ENCODE peak calls at places on chromosome 11, in ten cellular contexts. One of them, this sample, is unnamed.

GRCh38 chr11:32400196-32400595 is 35.1 kb downstream of the WT1 start:
- DNase-seq in A549: no peak
- DNase-seq in GM23338: peak
- DNase-seq in IMR-90: peak
- DNase-seq in choroid plexus epithelial cell: peak
- DNase-seq in AG09309: no peak
- DNase-seq in astrocyte of the spinal cord: no peak
- DNase-seq in prostate gland: no peak
- DNase-seq in HCT116: no peak
- DNase-seq in chondrocyte: no peak
- DNase-seq in this sample: no peak

GRCh38 chr11:77879218-77879617 is 58.3 kb downstream of the AAMDC start:
- DNase-seq in A549: no peak
- DNase-seq in GM23338: no peak
- DNase-seq in IMR-90: peak
- DNase-seq in choroid plexus epithelial cell: peak
- DNase-seq in AG09309: no peak
- DNase-seq in astrocyte of the spinal cord: peak
- DNase-seq in prostate gland: no peak
- DNase-seq in HCT116: no peak
- DNase-seq in chondrocyte: no peak
- DNase-seq in this sample: peak

GRCh38 chr11:60842688-60843605 is 1.0 kb downstream of the CCDC86 start:
- DNase-seq in A549: no peak
- DNase-seq in GM23338: no peak
- DNase-seq in IMR-90: no peak
- DNase-seq in choroid plexus epithelial cell: no peak
- DNase-seq in AG09309: no peak
- DNase-seq in astrocyte of the spinal cord: peak
- DNase-seq in prostate gland: no peak
- DNase-seq in HCT116: no peak
- DNase-seq in chondrocyte: no peak
- DNase-seq in this sample: no peak

GRCh38 chr11:122209619-122210377 is 93.8 kb upstream of the BLID start:
- DNase-seq in A549: peak
- DNase-seq in GM23338: no peak
- DNase-seq in IMR-90: peak
- DNase-seq in choroid plexus epithelial cell: peak
- DNase-seq in AG09309: peak
- DNase-seq in astrocyte of the spinal cord: peak
- DNase-seq in prostate gland: no peak
- DNase-seq in HCT116: no peak
- DNase-seq in chondrocyte: no peak
- DNase-seq in this sample: peak

GRCh38 chr11:62190011-62190410 is at the start of gene SCGB1D1:
- DNase-seq in A549: no peak
- DNase-seq in GM23338: no peak
- DNase-seq in IMR-90: no peak
- DNase-seq in choroid plexus epithelial cell: no peak
- DNase-seq in AG09309: no peak
- DNase-seq in astrocyte of the spinal cord: no peak
- DNase-seq in prostate gland: no peak
- DNase-seq in HCT116: no peak
- DNase-seq in chondrocyte: no peak
- DNase-seq in this sample: no peak

GRCh38 chr11:128610765-128611617 is 23.6 kb upstream of the ETS1 start:
- DNase-seq in A549: no peak
- DNase-seq in GM23338: no peak
- DNase-seq in IMR-90: no peak
- DNase-seq in choroid plexus epithelial cell: no peak
- DNase-seq in AG09309: no peak
- DNase-seq in astrocyte of the spinal cord: no peak
- DNase-seq in prostate gland: no peak
- DNase-seq in HCT116: no peak
- DNase-seq in chondrocyte: no peak
- DNase-seq in this sample: no peak

GRCh38 chr11:64150481-64151239 is 15.3 kb downstream of the MACROD1 start:
- DNase-seq in A549: no peak
- DNase-seq in GM23338: no peak
- DNase-seq in IMR-90: no peak
- DNase-seq in choroid plexus epithelial cell: no peak
- DNase-seq in AG09309: no peak
- DNase-seq in astrocyte of the spinal cord: no peak
- DNase-seq in prostate gland: no peak
- DNase-seq in HCT116: no peak
- DNase-seq in chondrocyte: no peak
- DNase-seq in this sample: peak

GRCh38 chr11:5596611-5597201 is at the start of gene TRIM6:
- DNase-seq in A549: peak
- DNase-seq in GM23338: peak
- DNase-seq in IMR-90: peak
- DNase-seq in choroid plexus epithelial cell: peak
- DNase-seq in AG09309: no peak
- DNase-seq in astrocyte of the spinal cord: peak
- DNase-seq in prostate gland: peak
- DNase-seq in HCT116: no peak
- DNase-seq in chondrocyte: no peak
- DNase-seq in this sample: peak

GRCh38 chr11:120130176-120130980 is 7.5 kb downstream of the TRIM29 start:
- DNase-seq in A549: no peak
- DNase-seq in GM23338: no peak
- DNase-seq in IMR-90: no peak
- DNase-seq in choroid plexus epithelial cell: no peak
- DNase-seq in AG09309: no peak
- DNase-seq in astrocyte of the spinal cord: no peak
- DNase-seq in prostate gland: no peak
- DNase-seq in HCT116: no peak
- DNase-seq in chondrocyte: peak
- DNase-seq in this sample: no peak

GRCh38 chr11:370087-370941 is 1.0 kb downstream of the B4GALNT4 start:
- DNase-seq in A549: no peak
- DNase-seq in GM23338: peak
- DNase-seq in IMR-90: no peak
- DNase-seq in choroid plexus epithelial cell: no peak
- DNase-seq in AG09309: no peak
- DNase-seq in astrocyte of the spinal cord: no peak
- DNase-seq in prostate gland: no peak
- DNase-seq in HCT116: no peak
- DNase-seq in chondrocyte: peak
- DNase-seq in this sample: no peak

GRCh38 chr11:12128191-12128841 is 17.9 kb downstream of the MICAL2 start:
- DNase-seq in A549: no peak
- DNase-seq in GM23338: no peak
- DNase-seq in IMR-90: no peak
- DNase-seq in choroid plexus epithelial cell: no peak
- DNase-seq in AG09309: no peak
- DNase-seq in astrocyte of the spinal cord: no peak
- DNase-seq in prostate gland: no peak
- DNase-seq in HCT116: no peak
- DNase-seq in chondrocyte: no peak
- DNase-seq in this sample: no peak

GRCh38 chr11:12125609-12126149 is 15.3 kb downstream of the MICAL2 start:
- DNase-seq in A549: no peak
- DNase-seq in GM23338: no peak
- DNase-seq in IMR-90: peak
- DNase-seq in choroid plexus epithelial cell: no peak
- DNase-seq in AG09309: no peak
- DNase-seq in astrocyte of the spinal cord: no peak
- DNase-seq in prostate gland: no peak
- DNase-seq in HCT116: peak
- DNase-seq in chondrocyte: no peak
- DNase-seq in this sample: no peak

GRCh38 chr11:12126352-12127019 is 16.1 kb downstream of the MICAL2 start:
- DNase-seq in A549: no peak
- DNase-seq in GM23338: no peak
- DNase-seq in IMR-90: peak
- DNase-seq in choroid plexus epithelial cell: peak
- DNase-seq in AG09309: no peak
- DNase-seq in astrocyte of the spinal cord: peak
- DNase-seq in prostate gland: no peak
- DNase-seq in HCT116: no peak
- DNase-seq in chondrocyte: no peak
- DNase-seq in this sample: no peak

GRCh38 chr11:12129227-12129626 is 18.8 kb downstream of the MICAL2 start:
- DNase-seq in A549: no peak
- DNase-seq in GM23338: no peak
- DNase-seq in IMR-90: no peak
- DNase-seq in choroid plexus epithelial cell: no peak
- DNase-seq in AG09309: no peak
- DNase-seq in astrocyte of the spinal cord: no peak
- DNase-seq in prostate gland: no peak
- DNase-seq in HCT116: no peak
- DNase-seq in chondrocyte: no peak
- DNase-seq in this sample: no peak

GRCh38 chr11:12127206-12127898 is 17.0 kb downstream of the MICAL2 start:
- DNase-seq in A549: no peak
- DNase-seq in GM23338: no peak
- DNase-seq in IMR-90: no peak
- DNase-seq in choroid plexus epithelial cell: no peak
- DNase-seq in AG09309: no peak
- DNase-seq in astrocyte of the spinal cord: no peak
- DNase-seq in prostate gland: no peak
- DNase-seq in HCT116: no peak
- DNase-seq in chondrocyte: no peak
- DNase-seq in this sample: no peak
- TF ChIP-seq CTCF in A549: no peak
- TF ChIP-seq CTCF in GM23338: no peak
- TF ChIP-seq CTCF in IMR-90: no peak
- TF ChIP-seq CTCF in choroid plexus epithelial cell: no peak
- TF ChIP-seq CTCF in AG09309: no peak
- TF ChIP-seq CTCF in astrocyte of the spinal cord: no peak
- TF ChIP-seq CTCF in prostate gland: no peak
- TF ChIP-seq CTCF in HCT116: no peak
- TF ChIP-seq CTCF in chondrocyte: no peak
- TF ChIP-seq CTCF in this sample: no peak

DNA sequence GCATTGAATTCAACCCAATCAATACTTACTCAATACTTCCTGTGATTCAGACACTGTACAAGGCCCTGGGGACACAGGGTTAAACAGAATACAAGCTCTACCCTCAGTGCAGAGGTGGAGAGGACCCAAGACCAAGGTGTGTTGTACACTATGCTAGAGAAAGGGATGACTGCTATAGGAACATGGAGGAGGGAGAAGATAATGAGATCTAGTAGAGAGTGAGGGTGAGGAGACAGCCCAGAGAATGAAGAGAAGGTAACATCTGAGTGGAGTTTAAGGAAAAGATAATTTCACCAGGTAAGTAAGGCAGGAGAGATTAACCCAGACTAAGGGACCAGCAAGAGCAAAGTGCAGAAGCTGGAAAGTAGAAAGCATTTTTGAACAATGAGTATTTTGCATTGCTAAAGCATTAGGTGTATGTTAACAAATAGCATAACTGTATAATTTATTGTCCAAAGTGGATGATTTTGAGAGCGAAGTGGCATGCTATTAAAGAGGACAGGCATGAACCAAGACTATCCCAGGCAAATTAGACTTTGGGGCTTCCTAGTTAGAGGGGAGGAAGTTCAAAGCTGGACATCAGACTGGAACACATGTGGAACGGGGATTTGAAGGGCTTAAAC is 128.8 kb downstream of the RASSF10 start:
- DNase-seq in A549: peak
- DNase-seq in GM23338: no peak
- DNase-seq in IMR-90: peak
- DNase-seq in choroid plexus epithelial cell: no peak
- DNase-seq in AG09309: no peak
- DNase-seq in astrocyte of the spinal cord: no peak
- DNase-seq in prostate gland: no peak
- DNase-seq in HCT116: no peak
- DNase-seq in chondrocyte: no peak
- DNase-seq in this sample: no peak
- TF ChIP-seq CTCF in A549: no peak
- TF ChIP-seq CTCF in GM23338: no peak
- TF ChIP-seq CTCF in IMR-90: no peak
- TF ChIP-seq CTCF in choroid plexus epithelial cell: no peak
- TF ChIP-seq CTCF in AG09309: no peak
- TF ChIP-seq CTCF in astrocyte of the spinal cord: no peak
- TF ChIP-seq CTCF in prostate gland: no peak
- TF ChIP-seq CTCF in HCT116: no peak
- TF ChIP-seq CTCF in chondrocyte: no peak
- TF ChIP-seq CTCF in this sample: no peak

GRCh38 chr11:102886999-102887398 is 12.2 kb upstream of the MMP12 start:
- DNase-seq in A549: no peak
- DNase-seq in GM23338: no peak
- DNase-seq in IMR-90: no peak
- DNase-seq in choroid plexus epithelial cell: no peak
- DNase-seq in AG09309: no peak
- DNase-seq in astrocyte of the spinal cord: no peak
- DNase-seq in prostate gland: no peak
- DNase-seq in HCT116: no peak
- DNase-seq in chondrocyte: no peak
- DNase-seq in this sample: no peak

GRCh38 chr11:102878595-102878994 is 3.8 kb upstream of the MMP12 start:
- DNase-seq in A549: no peak
- DNase-seq in GM23338: no peak
- DNase-seq in IMR-90: no peak
- DNase-seq in choroid plexus epithelial cell: no peak
- DNase-seq in AG09309: no peak
- DNase-seq in astrocyte of the spinal cord: no peak
- DNase-seq in prostate gland: no peak
- DNase-seq in HCT116: no peak
- DNase-seq in chondrocyte: no peak
- DNase-seq in this sample: no peak

GRCh38 chr11:102883132-102883531 is 8.3 kb upstream of the MMP12 start:
- DNase-seq in A549: no peak
- DNase-seq in GM23338: no peak
- DNase-seq in IMR-90: no peak
- DNase-seq in choroid plexus epithelial cell: no peak
- DNase-seq in AG09309: no peak
- DNase-seq in astrocyte of the spinal cord: no peak
- DNase-seq in prostate gland: no peak
- DNase-seq in HCT116: no peak
- DNase-seq in chondrocyte: no peak
- DNase-seq in this sample: no peak

GRCh38 chr11:102879801-102880200 is 5.0 kb upstream of the MMP12 start:
- DNase-seq in A549: no peak
- DNase-seq in GM23338: no peak
- DNase-seq in IMR-90: no peak
- DNase-seq in choroid plexus epithelial cell: no peak
- DNase-seq in AG09309: no peak
- DNase-seq in astrocyte of the spinal cord: no peak
- DNase-seq in prostate gland: no peak
- DNase-seq in HCT116: no peak
- DNase-seq in chondrocyte: no peak
- DNase-seq in this sample: no peak

GRCh38 chr11:102882389-102883024 is 7.7 kb upstream of the MMP12 start:
- DNase-seq in A549: no peak
- DNase-seq in GM23338: no peak
- DNase-seq in IMR-90: peak
- DNase-seq in choroid plexus epithelial cell: peak
- DNase-seq in AG09309: peak
- DNase-seq in astrocyte of the spinal cord: peak
- DNase-seq in prostate gland: no peak
- DNase-seq in HCT116: no peak
- DNase-seq in chondrocyte: no peak
- DNase-seq in this sample: no peak
- TF ChIP-seq CTCF in A549: no peak
- TF ChIP-seq CTCF in GM23338: no peak
- TF ChIP-seq CTCF in IMR-90: no peak
- TF ChIP-seq CTCF in choroid plexus epithelial cell: no peak
- TF ChIP-seq CTCF in AG09309: no peak
- TF ChIP-seq CTCF in astrocyte of the spinal cord: no peak
- TF ChIP-seq CTCF in prostate gland: no peak
- TF ChIP-seq CTCF in HCT116: no peak
- TF ChIP-seq CTCF in chondrocyte: no peak
- TF ChIP-seq CTCF in this sample: no peak

GRCh38 chr11:130145975-130146776 is 13.4 kb upstream of the ST14 start:
- DNase-seq in A549: peak
- DNase-seq in GM23338: peak
- DNase-seq in IMR-90: no peak
- DNase-seq in choroid plexus epithelial cell: peak
- DNase-seq in AG09309: no peak
- DNase-seq in astrocyte of the spinal cord: peak
- DNase-seq in prostate gland: no peak
- DNase-seq in HCT116: peak
- DNase-seq in chondrocyte: no peak
- DNase-seq in this sample: peak
- TF ChIP-seq CTCF in A549: peak
- TF ChIP-seq CTCF in GM23338: peak
- TF ChIP-seq CTCF in IMR-90: no peak
- TF ChIP-seq CTCF in choroid plexus epithelial cell: peak
- TF ChIP-seq CTCF in AG09309: no peak
- TF ChIP-seq CTCF in astrocyte of the spinal cord: peak
- TF ChIP-seq CTCF in prostate gland: no peak
- TF ChIP-seq CTCF in HCT116: peak
- TF ChIP-seq CTCF in chondrocyte: no peak
- TF ChIP-seq CTCF in this sample: no peak

This sample was measured in thyroid gland.